ENCODE peak calls at places on chromosomes 7 and 10, in nine cellular contexts. Y, E, S, D, V, T, B, X and I are unnamed samples.

GRCh38 chr10:58209669-58210068 is 58.0 kb downstream of the IPMK start:
- DNase-seq in Y (no peak), E (no peak), S (no peak), D (no peak), V (no peak), T (no peak), B (no peak), X (no peak), I (no peak)

GRCh38 chr10:54463644-54464043 is 337.4 kb downstream of the PCDH15 start:
- DNase-seq in Y (no peak), E (no peak), S (no peak), D (no peak), V (no peak), T (no peak), B (no peak), X (no peak), I (no peak)

GRCh38 chr10:118305730-118306129 is 36.4 kb downstream of the FAM204A start:
- DNase-seq in Y (no peak), E (no peak), S (no peak), D (no peak), V (no peak), T (no peak), B (no peak), X (no peak), I (no peak)

GRCh38 chr7:88566174-88566729 is 193.2 kb upstream of the ZNF804B start:
- DNase-seq in Y (no peak), E (no peak), S (no peak), D (no peak), V (no peak), T (no peak), B (no peak), X (no peak), I (no peak)

GRCh38 chr7:139972000-139972399 is 90.8 kb downstream of the PARP12 start:
- DNase-seq in Y (no peak), E (no peak), S (no peak), D (no peak), V (no peak), T (no peak), B (no peak), X (no peak), I (no peak)

GRCh38 chr10:67114945-67115344 is 189.1 kb downstream of the LRRTM3 start:
- DNase-seq in Y (no peak), E (no peak), S (no peak), D (no peak), V (no peak), T (no peak), B (no peak), X (no peak), I (no peak)

GRCh38 chr10:102705531-102705930 is 8.7 kb downstream of the ARL3 start:
- DNase-seq in Y (no peak), E (no peak), S (no peak), D (no peak), V (no peak), T (no peak), B (no peak), X (no peak), I (no peak)

GRCh38 chr7:885261-885892 is 9.0 kb downstream of the GET4 start:
- DNase-seq in Y (no peak), E (no peak), S (no peak), D (no peak), V (no peak), T (no peak), B (no peak), X (no peak), I (no peak)

GRCh38 chr7:112898432-112899290 is 108.5 kb upstream of the TMEM168 start:
- DNase-seq in Y (peak), E (peak), S (peak), D (peak), V (peak), T (peak), B (peak), X (peak), I (peak)

GRCh38 chr7:40101201-40101600 is 33.2 kb downstream of the MPLKIP start:
- DNase-seq in Y (no peak), E (no peak), S (no peak), D (no peak), V (no peak), T (no peak), B (no peak), X (no peak), I (no peak)

GRCh38 chr10:62726142-62726541 is 78.4 kb upstream of the ADO start:
- DNase-seq in Y (no peak), E (no peak), S (no peak), D (no peak), V (no peak), T (no peak), B (no peak), X (no peak), I (no peak)

GRCh38 chr7:72391821-72392377 is 20.2 kb downstream of the CALN1 start:
- DNase-seq in Y (no peak), E (no peak), S (no peak), D (peak), V (no peak), T (no peak), B (no peak), X (no peak), I (no peak)

GRCh38 chr10:102773986-102774385 is 30.2 kb downstream of the WBP1L start:
- DNase-seq in Y (no peak), E (no peak), S (no peak), D (no peak), V (no peak), T (no peak), B (peak), X (no peak), I (no peak)

GRCh38 chr7:145986248-145986874 is 130.2 kb upstream of the CNTNAP2 start:
- DNase-seq in Y (no peak), E (no peak), S (no peak), D (no peak), V (no peak), T (no peak), B (no peak), X (no peak), I (no peak)

GRCh38 chr7:94069154-94069739 is 65.1 kb upstream of the BET1 start:
- DNase-seq in Y (no peak), E (no peak), S (no peak), D (no peak), V (no peak), T (no peak), B (no peak), X (peak), I (no peak)

GRCh38 chr10:46542567-46543323 is 13.7 kb downstream of the GPRIN2 start:
- DNase-seq in Y (no peak), E (no peak), S (no peak), D (no peak), V (no peak), T (peak), B (no peak), X (no peak), I (no peak)

GRCh38 chr7:138008588-138009349 is 6.9 kb upstream of the CREB3L2 start:
- DNase-seq in Y (peak), E (peak), S (peak), D (peak), V (peak), T (no peak), B (peak), X (no peak), I (peak)

GRCh38 chr7:142420554-142421362 is 162.9 kb upstream of the PRSS58 start:
- DNase-seq in Y (peak), E (peak), S (no peak), D (no peak), V (peak), T (peak), B (peak), X (no peak), I (peak)

GRCh38 chr7:2520131-2520807 is 695 bp downstream of the LFNG start:
- DNase-seq in Y (peak), E (peak), S (peak), D (no peak), V (no peak), T (no peak), B (no peak), X (no peak), I (peak)

GRCh38 chr10:84452006-84452405 is 123.6 kb downstream of the CCSER2 start:
- DNase-seq in Y (no peak), E (no peak), S (no peak), D (no peak), V (no peak), T (no peak), B (no peak), X (no peak), I (no peak)

GRCh38 chr10:125977206-125977605 is 80.8 kb downstream of the FANK1 start:
- DNase-seq in Y (no peak), E (no peak), S (no peak), D (no peak), V (peak), T (peak), B (no peak), X (no peak), I (peak)

GRCh38 chr7:43076189-43076605 is 36.2 kb upstream of the HECW1 start:
- DNase-seq in Y (no peak), E (no peak), S (no peak), D (no peak), V (no peak), T (no peak), B (no peak), X (peak), I (no peak)

GRCh38 chr7:148863324-148863723 is 20.8 kb downstream of the EZH2 start:
- DNase-seq in Y (no peak), E (no peak), S (no peak), D (no peak), V (no peak), T (no peak), B (no peak), X (no peak), I (no peak)

GRCh38 chr10:131830446-131831130 is 70.2 kb upstream of the PPP2R2D start:
- DNase-seq in Y (no peak), E (peak), S (no peak), D (no peak), V (no peak), T (peak), B (no peak), X (no peak), I (no peak)

GRCh38 chr10:42781893-42782445 is 626 bp upstream of the BMS1 start:
- DNase-seq in Y (no peak), E (no peak), S (no peak), D (no peak), V (no peak), T (no peak), B (no peak), X (no peak), I (peak)

GRCh38 chr7:151086802-151087246 is 549 bp downstream of the AGAP3 start:
- DNase-seq in Y (no peak), E (peak), S (peak), D (peak), V (no peak), T (peak), B (no peak), X (no peak), I (peak)

GRCh38 chr7:82221152-82221674 is 222.4 kb downstream of the CACNA2D1 start:
- DNase-seq in Y (no peak), E (no peak), S (no peak), D (no peak), V (no peak), T (no peak), B (no peak), X (no peak), I (no peak)

GRCh38 chr7:85135931-85136330 is 50.9 kb downstream of the SEMA3D start:
- DNase-seq in Y (no peak), E (no peak), S (no peak), D (no peak), V (no peak), T (no peak), B (peak), X (no peak), I (no peak)

GRCh38 chr10:77801474-77802238 is 124.9 kb downstream of the DLG5 start:
- DNase-seq in Y (no peak), E (no peak), S (no peak), D (no peak), V (no peak), T (no peak), B (no peak), X (peak), I (peak)

GRCh38 chr7:148697950-148698396 is 730 bp upstream of the CUL1 start:
- DNase-seq in Y (no peak), E (no peak), S (no peak), D (no peak), V (no peak), T (no peak), B (no peak), X (no peak), I (no peak)

GRCh38 chr7:141097430-141097829 is 23.6 kb downstream of the TMEM178B start:
- DNase-seq in Y (no peak), E (no peak), S (no peak), D (no peak), V (no peak), T (no peak), B (no peak), X (no peak), I (peak)

GRCh38 chr7:47266799-47267198 is 315.1 kb downstream of the TNS3 start:
- DNase-seq in Y (no peak), E (no peak), S (peak), D (no peak), V (no peak), T (no peak), B (no peak), X (no peak), I (no peak)

GRCh38 chr7:4282434-4283223 is 399.5 kb upstream of the FOXK1 start:
- DNase-seq in Y (peak), E (no peak), S (no peak), D (no peak), V (no peak), T (no peak), B (no peak), X (no peak), I (no peak)

GRCh38 chr7:105149827-105150226 is 135.8 kb downstream of the KMT2E start:
- DNase-seq in Y (peak), E (no peak), S (no peak), D (no peak), V (peak), T (no peak), B (peak), X (no peak), I (peak)

GRCh38 chr10:43856299-43856698 is 207.6 kb upstream of the ZNF32 start:
- DNase-seq in Y (no peak), E (no peak), S (no peak), D (peak), V (no peak), T (no peak), B (no peak), X (no peak), I (no peak)

GRCh38 chr7:292826-293225 is 2.9 kb downstream of the FOXL3 start:
- DNase-seq in Y (no peak), E (no peak), S (no peak), D (no peak), V (no peak), T (no peak), B (no peak), X (no peak), I (no peak)

GRCh38 chr7:130901209-130901783 is 167.3 kb upstream of the KLF14 start:
- DNase-seq in Y (peak), E (no peak), S (no peak), D (no peak), V (peak), T (no peak), B (no peak), X (no peak), I (no peak)

GRCh38 chr7:135744938-135745701 is 3.5 kb downstream of the FAM180A start:
- DNase-seq in Y (no peak), E (no peak), S (no peak), D (no peak), V (peak), T (no peak), B (peak), X (no peak), I (no peak)

GRCh38 chr7:3412871-3413270 is 111.8 kb downstream of the SDK1 start:
- DNase-seq in Y (no peak), E (no peak), S (no peak), D (no peak), V (no peak), T (no peak), B (no peak), X (no peak), I (no peak)

GRCh38 chr7:70649323-70649722 is 482.6 kb upstream of the GALNT17 start:
- DNase-seq in Y (no peak), E (no peak), S (no peak), D (no peak), V (no peak), T (no peak), B (no peak), X (no peak), I (no peak)
- TF ChIP-seq MAX in Y (no peak), E (no peak), S (no peak), D (no peak), V (no peak), T (no peak), B (no peak), X (no peak), I (no peak)

GRCh38 chr7:17474724-17475344 is 176.4 kb downstream of the AHR start:
- DNase-seq in Y (peak), E (peak), S (peak), D (no peak), V (no peak), T (peak), B (no peak), X (no peak), I (peak)
- TF ChIP-seq CTCF in Y (no peak), E (peak), S (no peak), D (peak), V (no peak), T (no peak), B (peak), X (no peak), I (peak)

GRCh38 chr7:28173531-28173930 is 7.1 kb downstream of the JAZF1 start:
- DNase-seq in Y (no peak), E (no peak), S (no peak), D (no peak), V (no peak), T (no peak), B (no peak), X (no peak), I (no peak)
- TF ChIP-seq MAX in Y (no peak), E (no peak), S (no peak), D (no peak), V (no peak), T (no peak), B (no peak), X (no peak), I (no peak)

DNA sequence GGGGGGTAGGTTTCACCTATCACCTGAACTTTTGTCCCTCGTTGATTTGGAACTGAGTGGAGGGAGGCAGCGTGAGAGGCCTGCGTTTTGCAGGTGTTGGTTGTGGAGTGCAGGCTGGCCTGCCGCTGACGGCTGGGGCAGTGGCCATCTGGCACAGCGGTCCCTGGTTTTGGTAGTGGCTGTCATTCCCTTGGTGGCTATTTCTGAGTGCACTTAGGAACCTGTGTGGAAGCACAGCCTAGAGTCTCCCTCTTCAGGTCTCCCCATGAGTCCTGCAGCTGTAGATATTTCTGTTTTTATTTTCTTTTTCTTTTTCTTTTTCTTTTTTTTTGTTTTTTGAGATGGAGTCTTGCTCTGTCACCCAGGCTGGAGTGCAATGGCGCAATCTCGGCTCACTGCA is 129.2 kb downstream of the CUL2 start:
- DNase-seq in Y (no peak), E (peak), S (no peak), D (no peak), V (no peak), T (no peak), B (no peak), X (no peak), I (no peak)
- TF ChIP-seq CTCF in Y (peak), E (peak), S (peak), D (peak), V (peak), T (no peak), B (no peak), X (peak), I (no peak)

GRCh38 chr7:31062746-31063435 is 10.8 kb downstream of the ADCYAP1R1 start:
- DNase-seq in Y (no peak), E (no peak), S (no peak), D (no peak), V (no peak), T (no peak), B (no peak), X (no peak), I (no peak)
- TF ChIP-seq MAX in Y (no peak), E (no peak), S (no peak), D (no peak), V (no peak), T (no peak), B (no peak), X (no peak), I (no peak)

DNA sequence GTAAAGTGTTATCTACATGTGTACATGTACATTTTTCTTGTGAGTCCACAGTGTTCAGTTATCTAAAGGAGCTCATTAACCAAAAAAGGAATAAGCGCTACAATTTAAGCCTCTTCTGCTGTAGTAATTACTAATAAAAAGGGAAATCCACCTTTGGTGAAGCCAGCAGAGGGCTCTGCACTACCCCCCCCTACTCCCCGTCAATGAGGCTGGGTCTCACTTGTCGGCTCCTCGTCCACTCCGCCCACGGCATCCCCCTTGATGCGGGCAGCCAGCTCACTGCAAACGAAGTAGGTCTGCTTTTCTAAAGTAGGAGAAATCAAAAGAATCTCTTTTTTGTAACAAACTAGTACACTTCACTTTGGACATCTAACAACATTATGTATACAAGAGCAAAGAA is 4.7 kb upstream of the WASHC2A start:
- DNase-seq in Y (peak), E (peak), S (peak), D (no peak), V (no peak), T (peak), B (no peak), X (no peak), I (no peak)
- TF ChIP-seq CTCF in Y (peak), E (peak), S (peak), D (no peak), V (no peak), T (no peak), B (no peak), X (peak), I (peak)

DNA sequence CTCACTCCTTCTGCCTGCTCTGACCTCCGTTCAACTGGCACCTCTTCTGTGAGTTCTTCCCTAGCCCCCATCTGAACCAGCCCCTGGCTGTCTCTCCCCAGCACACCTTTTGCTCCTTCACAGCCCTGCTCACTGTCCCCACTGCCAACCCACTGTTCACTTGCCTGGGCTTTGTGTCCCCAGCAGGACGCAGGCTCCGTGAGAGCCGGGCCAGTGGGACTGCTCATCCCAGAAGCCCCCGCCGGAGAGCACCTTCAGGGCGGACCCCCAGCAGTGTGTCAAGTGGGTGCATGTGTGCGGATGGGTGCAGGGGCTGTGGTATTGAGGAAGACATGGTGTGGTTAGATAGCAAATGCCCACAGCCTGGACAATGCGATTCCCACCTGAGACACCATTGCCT is 148.4 kb upstream of the RNF32 start:
- DNase-seq in Y (no peak), E (no peak), S (no peak), D (no peak), V (no peak), T (no peak), B (no peak), X (no peak), I (no peak)
- TF ChIP-seq MAX in Y (no peak), E (no peak), S (no peak), D (no peak), V (no peak), T (no peak), B (no peak), X (no peak), I (no peak)

DNA sequence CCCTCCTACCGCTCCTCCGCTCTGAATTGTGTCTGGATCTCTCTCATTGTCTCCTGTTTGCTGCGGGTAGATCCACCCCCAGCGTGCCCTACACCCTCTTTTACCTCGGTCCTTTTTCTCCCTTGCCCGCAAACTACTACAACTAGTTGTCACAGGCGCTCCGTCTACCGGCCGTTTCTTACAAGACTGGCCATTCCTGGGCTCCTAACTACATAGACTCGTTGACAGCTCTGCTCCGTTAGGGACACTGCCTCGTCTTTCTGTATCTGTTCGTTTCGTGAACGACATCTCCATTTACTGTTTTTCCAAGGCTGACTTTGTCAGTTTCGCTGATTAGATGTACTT is 793 bp downstream of the TAF3 start:
- DNase-seq in Y (peak), E (no peak), S (peak), D (peak), V (no peak), T (peak), B (peak), X (no peak), I (peak)
- TF ChIP-seq CTCF in Y (peak), E (peak), S (peak), D (peak), V (no peak), T (no peak), B (peak), X (peak), I (peak)